ENCODE peak calls at places on chromosomes 11 and 22, in nine cellular contexts. R is naive B cell; D is stimulated activated CD8-positive, alpha-beta memory T cell treated with anti-CD3 and anti-CD28 coated beads, Interleukin-2, amount 100 ng/mL, for 48 hours; O is CD8-positive, alpha-beta memory T cell; Z is cardiac fibroblast; T is activated CD8-positive, alpha-beta memory T cell treated with anti-CD3 and anti-CD28 coated beads for 48 hours; U is stimulated activated CD4-positive, alpha-beta T cell treated with anti-CD3 and anti-CD28 coated beads, TNF-alpha, amount 100 ng/mL, for 1 hour; M is HAP-1; V is NCI-H2081. L is an unnamed sample.

GRCh38 chr11:96204721-96205459 is 138.1 kb downstream of the MAML2 start:
- DNase-seq in R (no peak), D (no peak), O (peak), Z (no peak), T (no peak), U (no peak), M (no peak), V (no peak), L (no peak)

GRCh38 chr22:42433754-42434153 is 1.6 kb upstream of the NFAM1 start:
- DNase-seq in R (no peak), D (no peak), O (no peak), Z (no peak), T (no peak), U (no peak), M (no peak), V (peak), L (no peak)

GRCh38 chr11:36389811-36390210 is 93.7 kb downstream of the PRR5L start:
- DNase-seq in R (no peak), D (no peak), O (no peak), Z (no peak), T (no peak), U (no peak), M (no peak), V (no peak), L (no peak)

GRCh38 chr11:115869780-115870431 is 365.7 kb upstream of the CADM1 start:
- DNase-seq in R (no peak), D (no peak), O (no peak), Z (peak), T (no peak), U (no peak), M (peak), V (peak), L (peak)

GRCh38 chr11:66289548-66290331 is 797 bp upstream of the YIF1A start:
- DNase-seq in R (no peak), D (peak), O (no peak), Z (no peak), T (no peak), U (no peak), M (peak), V (no peak), L (no peak)

GRCh38 chr11:76626921-76627391 is 43.6 kb downstream of the LRRC32 start:
- DNase-seq in R (peak), D (peak), O (peak), Z (peak), T (peak), U (no peak), M (no peak), V (no peak), L (peak)

GRCh38 chr22:24471570-24471969 is 23.6 kb upstream of the UPB1 start:
- DNase-seq in R (no peak), D (no peak), O (no peak), Z (peak), T (no peak), U (no peak), M (no peak), V (no peak), L (no peak)

GRCh38 chr22:20231499-20232236 is 36.5 kb downstream of the RTN4R start:
- DNase-seq in R (no peak), D (no peak), O (no peak), Z (no peak), T (no peak), U (no peak), M (no peak), V (no peak), L (no peak)

GRCh38 chr22:19810381-19811141 is 44.1 kb downstream of the GNB1L start:
- DNase-seq in R (no peak), D (no peak), O (peak), Z (peak), T (no peak), U (no peak), M (no peak), V (no peak), L (no peak)